ENCODE peak calls at places on chromosomes 4 and X, in six cellular contexts. One of them, this sample, is unnamed.

GRCh38 chr4:116358633-116359222 is 726.6 kb downstream of the TRAM1L1 start:
- DNase-seq in HL-60: peak; percentile 76
- DNase-seq in H1: peak; percentile 64
- DNase-seq in stomach: peak; percentile 69
- DNase-seq in K562: peak; percentile 39
- DNase-seq in HepG2: peak; percentile 82
- DNase-seq in this sample: no peak

GRCh38 chrX:13357925-13358324 is 38.1 kb upstream of the ATXN3L start:
- DNase-seq in HL-60: no peak
- DNase-seq in H1: no peak
- DNase-seq in stomach: no peak
- DNase-seq in K562: no peak
- DNase-seq in HepG2: no peak
- DNase-seq in this sample: no peak

GRCh38 chrX:112832481-112833095 is 8.0 kb downstream of the AMOT start:
- DNase-seq in HL-60: no peak
- DNase-seq in H1: no peak
- DNase-seq in stomach: peak; percentile 80
- DNase-seq in K562: no peak
- DNase-seq in HepG2: no peak
- DNase-seq in this sample: no peak

GRCh38 chrX:23884427-23885024 is 23.2 kb downstream of the APOO start:
- DNase-seq in HL-60: peak; percentile 40
- DNase-seq in H1: no peak
- DNase-seq in stomach: no peak
- DNase-seq in K562: peak; percentile 23
- DNase-seq in HepG2: peak; percentile 57
- DNase-seq in this sample: no peak

GRCh38 chr4:21192367-21192766 is 492.1 kb downstream of the PACRGL start:
- DNase-seq in HL-60: no peak
- DNase-seq in H1: no peak
- DNase-seq in stomach: no peak
- DNase-seq in K562: no peak
- DNase-seq in HepG2: no peak
- DNase-seq in this sample: no peak

GRCh38 chrX:14673236-14673635 is 143.9 kb downstream of the GLRA2 start:
- DNase-seq in HL-60: no peak
- DNase-seq in H1: no peak
- DNase-seq in stomach: no peak
- DNase-seq in K562: no peak
- DNase-seq in HepG2: no peak
- DNase-seq in this sample: no peak

GRCh38 chrX:133726211-133726630 is 259.2 kb downstream of the GPC3 start:
- DNase-seq in HL-60: no peak
- DNase-seq in H1: no peak
- DNase-seq in stomach: no peak
- DNase-seq in K562: no peak
- DNase-seq in HepG2: peak; percentile 27
- DNase-seq in this sample: no peak

GRCh38 chr4:175125410-175126068 is 207.4 kb downstream of the ADAM29 start:
- DNase-seq in HL-60: no peak
- DNase-seq in H1: no peak
- DNase-seq in stomach: no peak
- DNase-seq in K562: no peak
- DNase-seq in HepG2: no peak
- DNase-seq in this sample: no peak

GRCh38 chrX:23287191-23287764 is 47.4 kb upstream of the PTCHD1 start:
- DNase-seq in HL-60: no peak
- DNase-seq in H1: no peak
- DNase-seq in stomach: no peak
- DNase-seq in K562: no peak
- DNase-seq in HepG2: no peak
- DNase-seq in this sample: no peak

GRCh38 chr4:145935253-145936141 is 3.1 kb downstream of the ZNF827 start:
- DNase-seq in HL-60: no peak
- DNase-seq in H1: no peak
- DNase-seq in stomach: peak; percentile 31
- DNase-seq in K562: no peak
- DNase-seq in HepG2: peak; percentile 61
- DNase-seq in this sample: no peak

GRCh38 chrX:18415386-18415785 is 10.0 kb upstream of the CDKL5 start:
- DNase-seq in HL-60: no peak
- DNase-seq in H1: no peak
- DNase-seq in stomach: no peak
- DNase-seq in K562: no peak
- DNase-seq in HepG2: no peak
- DNase-seq in this sample: no peak

GRCh38 chr4:4829837-4830236 is 29.6 kb upstream of the MSX1 start:
- DNase-seq in HL-60: no peak
- DNase-seq in H1: no peak
- DNase-seq in stomach: no peak
- DNase-seq in K562: no peak
- DNase-seq in HepG2: no peak
- DNase-seq in this sample: no peak

GRCh38 chrX:150872773-150873336 is 25.6 kb downstream of the CD99L2 start:
- DNase-seq in HL-60: no peak
- DNase-seq in H1: no peak
- DNase-seq in stomach: no peak
- DNase-seq in K562: no peak
- DNase-seq in HepG2: no peak
- DNase-seq in this sample: no peak

GRCh38 chr4:99669084-99669483 is 11.5 kb upstream of the C4orf54 start:
- DNase-seq in HL-60: no peak
- DNase-seq in H1: no peak
- DNase-seq in stomach: no peak
- DNase-seq in K562: no peak
- DNase-seq in HepG2: no peak
- DNase-seq in this sample: no peak

GRCh38 chr4:748461-748860 is 42.8 kb downstream of the PCGF3 start:
- DNase-seq in HL-60: no peak
- DNase-seq in H1: no peak
- DNase-seq in stomach: no peak
- DNase-seq in K562: no peak
- DNase-seq in HepG2: no peak
- DNase-seq in this sample: no peak

GRCh38 chr4:96472103-96472867 is 632.4 kb downstream of the PDHA2 start:
- DNase-seq in HL-60: no peak
- DNase-seq in H1: no peak
- DNase-seq in stomach: no peak
- DNase-seq in K562: peak; percentile 6
- DNase-seq in HepG2: no peak
- DNase-seq in this sample: no peak

GRCh38 chrX:64186974-64187761 is 18.3 kb downstream of the AMER1 start:
- DNase-seq in HL-60: no peak
- DNase-seq in H1: no peak
- DNase-seq in stomach: no peak
- DNase-seq in K562: no peak
- DNase-seq in HepG2: no peak
- DNase-seq in this sample: peak; percentile 79

GRCh38 chr4:31204895-31205294 is 484.7 kb downstream of the PCDH7 start:
- DNase-seq in HL-60: no peak
- DNase-seq in H1: no peak
- DNase-seq in stomach: no peak
- DNase-seq in K562: no peak
- DNase-seq in HepG2: no peak
- DNase-seq in this sample: no peak

GRCh38 chrX:85112270-85112669 is 108.6 kb downstream of the APOOL start:
- DNase-seq in HL-60: peak; percentile 32
- DNase-seq in H1: no peak
- DNase-seq in stomach: no peak
- DNase-seq in K562: no peak
- DNase-seq in HepG2: no peak
- DNase-seq in this sample: no peak

GRCh38 chr4:177239475-177239874 is 70.2 kb upstream of the NEIL3 start:
- DNase-seq in HL-60: no peak
- DNase-seq in H1: no peak
- DNase-seq in stomach: no peak
- DNase-seq in K562: no peak
- DNase-seq in HepG2: no peak
- DNase-seq in this sample: no peak

GRCh38 chrX:15678339-15678738 is 13.7 kb upstream of the CLTRN start:
- DNase-seq in HL-60: no peak
- DNase-seq in H1: no peak
- DNase-seq in stomach: no peak
- DNase-seq in K562: no peak
- DNase-seq in HepG2: no peak
- DNase-seq in this sample: no peak

GRCh38 chr4:182245541-182246245 is 2.5 kb downstream of the TENM3 start:
- DNase-seq in HL-60: no peak
- DNase-seq in H1: no peak
- DNase-seq in stomach: no peak
- DNase-seq in K562: no peak
- DNase-seq in HepG2: no peak
- DNase-seq in this sample: no peak

GRCh38 chrX:141989134-141989533 is 85.4 kb downstream of the MAGEC1 start:
- DNase-seq in HL-60: no peak
- DNase-seq in H1: no peak
- DNase-seq in stomach: no peak
- DNase-seq in K562: no peak
- DNase-seq in HepG2: no peak
- DNase-seq in this sample: no peak

GRCh38 chrX:110008001-110008635 is 5.2 kb downstream of the TMEM164 start:
- DNase-seq in HL-60: no peak
- DNase-seq in H1: no peak
- DNase-seq in stomach: no peak
- DNase-seq in K562: no peak
- DNase-seq in HepG2: no peak
- DNase-seq in this sample: no peak

GRCh38 chr4:108030332-108030731 is 40.6 kb downstream of the HADH start:
- DNase-seq in HL-60: peak; percentile 49
- DNase-seq in H1: peak; percentile 25
- DNase-seq in stomach: no peak
- DNase-seq in K562: peak; percentile 45
- DNase-seq in HepG2: peak; percentile 30
- DNase-seq in this sample: no peak

GRCh38 chr4:3799496-3799895 is 33.3 kb downstream of the ADRA2C start:
- DNase-seq in HL-60: no peak
- DNase-seq in H1: no peak
- DNase-seq in stomach: no peak
- DNase-seq in K562: no peak
- DNase-seq in HepG2: no peak
- DNase-seq in this sample: no peak

GRCh38 chr4:78767350-78767749 is 8.8 kb upstream of the BMP2K start:
- DNase-seq in HL-60: no peak
- DNase-seq in H1: no peak
- DNase-seq in stomach: no peak
- DNase-seq in K562: no peak
- DNase-seq in HepG2: no peak
- DNase-seq in this sample: no peak

DNA sequence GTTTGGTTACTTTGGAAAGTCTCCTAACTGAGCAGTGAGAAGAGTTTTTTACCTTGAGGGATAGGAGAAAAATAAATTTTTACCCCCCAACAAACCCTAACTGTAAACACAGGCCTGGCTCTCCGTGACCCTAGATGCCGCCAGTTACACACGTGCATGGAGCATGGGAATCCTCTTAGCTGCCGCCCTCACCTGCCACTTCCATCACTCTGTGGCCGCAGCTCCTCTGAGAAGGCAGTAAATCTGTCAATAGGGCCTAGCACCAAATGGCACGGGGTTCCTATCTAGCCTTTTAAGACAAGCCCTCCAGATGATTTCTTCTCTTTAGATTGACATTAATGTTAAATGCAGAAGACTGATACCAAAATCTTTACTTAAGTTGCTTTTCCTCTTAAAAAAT is 330.3 kb upstream of the FAM241A start:
- DNase-seq in HL-60: no peak
- DNase-seq in H1: no peak
- DNase-seq in stomach: no peak
- DNase-seq in K562: no peak
- DNase-seq in HepG2: no peak
- DNase-seq in this sample: no peak
- TF ChIP-seq POLR2AphosphoS5 in HL-60: no peak
- TF ChIP-seq POLR2AphosphoS5 in H1: no peak
- TF ChIP-seq POLR2AphosphoS5 in stomach: no peak
- TF ChIP-seq POLR2AphosphoS5 in K562: no peak
- TF ChIP-seq POLR2AphosphoS5 in HepG2: no peak
- TF ChIP-seq POLR2AphosphoS5 in this sample: no peak

DNA sequence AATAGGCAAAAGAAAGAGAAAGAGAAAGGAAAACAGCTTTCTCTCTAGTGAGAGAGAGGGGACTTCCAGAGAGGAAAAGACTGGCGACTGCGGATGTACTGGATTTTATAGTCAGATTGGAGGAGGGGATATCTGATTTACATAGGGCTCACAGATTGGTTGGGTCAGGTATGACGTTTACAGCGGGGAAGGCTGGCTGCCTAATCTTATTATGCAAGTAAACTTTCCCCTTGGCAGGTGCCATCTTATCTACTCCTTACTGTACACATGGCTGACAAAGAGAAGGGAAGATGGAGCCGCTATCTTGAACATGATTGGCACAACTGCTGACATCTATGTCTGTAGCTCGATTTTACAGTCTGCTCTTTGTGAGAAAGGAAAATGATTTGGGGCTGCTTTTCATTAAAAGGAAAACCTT is 25.4 kb downstream of the RBPJ start:
- DNase-seq in HL-60: no peak
- DNase-seq in H1: no peak
- DNase-seq in stomach: peak; percentile 40
- DNase-seq in K562: peak; percentile 33
- DNase-seq in HepG2: no peak
- DNase-seq in this sample: no peak
- H3K4me3 ChIP-seq in HL-60: no peak overlapping the region
- H3K4me3 ChIP-seq in H1: no peak overlapping the region
- H3K4me3 ChIP-seq in stomach: no peak overlapping the region
- H3K4me3 ChIP-seq in K562: no peak overlapping the region
- H3K4me3 ChIP-seq in HepG2: no peak overlapping the region
- H3K4me3 ChIP-seq in this sample: no peak overlapping the region

GRCh38 chrX:25076941-25077500 is 61.3 kb upstream of the ARX start:
- DNase-seq in HL-60: no peak
- DNase-seq in H1: no peak
- DNase-seq in stomach: no peak
- DNase-seq in K562: no peak
- DNase-seq in HepG2: no peak
- DNase-seq in this sample: no peak
- TF ChIP-seq POLR2AphosphoS5 in HL-60: no peak
- TF ChIP-seq POLR2AphosphoS5 in H1: no peak
- TF ChIP-seq POLR2AphosphoS5 in stomach: no peak
- TF ChIP-seq POLR2AphosphoS5 in K562: no peak
- TF ChIP-seq POLR2AphosphoS5 in HepG2: no peak
- TF ChIP-seq POLR2AphosphoS5 in this sample: no peak

DNA sequence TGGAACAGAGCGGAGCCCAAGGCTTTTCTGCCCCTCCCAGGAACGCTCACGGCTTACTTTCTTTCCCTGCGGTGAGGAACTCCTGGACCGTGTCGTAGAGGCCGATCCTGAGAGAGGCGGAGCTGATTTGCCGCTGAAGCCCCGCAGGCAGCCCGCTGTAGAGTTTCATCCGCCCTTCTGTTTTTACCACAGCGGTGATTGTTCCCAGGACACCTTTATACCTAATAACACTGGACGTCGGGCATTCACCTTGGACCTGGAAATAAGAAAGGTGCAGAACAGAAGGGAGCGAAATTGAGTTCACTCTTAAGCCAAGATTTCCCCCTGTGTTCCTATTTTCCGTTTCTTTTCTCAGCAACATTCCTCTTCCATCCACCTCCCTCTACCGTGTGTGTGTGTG is 1.0 kb downstream of the UCP1 start:
- DNase-seq in HL-60: no peak
- DNase-seq in H1: no peak
- DNase-seq in stomach: no peak
- DNase-seq in K562: no peak
- DNase-seq in HepG2: no peak
- DNase-seq in this sample: no peak
- H3K4me3 ChIP-seq in HL-60: no peak overlapping the region
- H3K4me3 ChIP-seq in H1: peak overlapping the region; percentile 51
- H3K4me3 ChIP-seq in stomach: peak overlapping the region; percentile 17
- H3K4me3 ChIP-seq in K562: no peak overlapping the region
- H3K4me3 ChIP-seq in HepG2: no peak overlapping the region
- H3K4me3 ChIP-seq in this sample: no peak overlapping the region

GRCh38 chr4:183721207-183722081 is 62.4 kb downstream of the TRAPPC11 start:
- DNase-seq in HL-60: peak; percentile 82
- DNase-seq in H1: peak; percentile 10
- DNase-seq in stomach: peak; percentile 79
- DNase-seq in K562: no peak
- DNase-seq in HepG2: peak; percentile 96
- DNase-seq in this sample: no peak
- TF ChIP-seq POLR2AphosphoS5 in HL-60: peak; percentile 39
- TF ChIP-seq POLR2AphosphoS5 in H1: no peak
- TF ChIP-seq POLR2AphosphoS5 in stomach: no peak
- TF ChIP-seq POLR2AphosphoS5 in K562: no peak
- TF ChIP-seq POLR2AphosphoS5 in HepG2: no peak
- TF ChIP-seq POLR2AphosphoS5 in this sample: no peak